ENCODE peak calls at places on chromosomes 4 and X, in six cellular contexts. E is activated CD4-positive, alpha-beta T cell treated with anti-CD3 and anti-CD28 coated beads, Interleukin-2, amount 50 U/mL, for 24 hours; P is kidney glomerular epithelial cell; I is AG04449; Z is NCI-H1092 treated with DMSO at 0.1 percent for 48 hours; G is NCI-H460. X is an unnamed sample.

GRCh38 chr4:31104033-31104432 is 383.9 kb downstream of the PCDH7 start:
- DNase-seq in G (no peak), P (no peak), I (no peak), E (no peak), Z (peak), X (no peak)

GRCh38 chr4:112060212-112060611 is 85.0 kb upstream of the FAM241A start:
- DNase-seq in I (no peak), P (peak), G (peak), E (no peak), Z (no peak), X (no peak)

GRCh38 chrX:47707031-47707780 is 48.2 kb upstream of the UXT start:
- DNase-seq in E (no peak), I (no peak), Z (no peak), P (no peak), G (no peak), X (no peak)

GRCh38 chr4:144575181-144575580 is 70.8 kb upstream of the HHIP start:
- DNase-seq in Z (peak), P (peak), E (no peak), G (no peak), I (no peak), X (no peak)

GRCh38 chr4:74317616-74318256 is 9.5 kb downstream of the EPGN start:
- DNase-seq in G (no peak), I (no peak), P (no peak), E (no peak), Z (no peak), X (no peak)

GRCh38 chr4:93502991-93503390 is 325.6 kb upstream of the ATOH1 start:
- DNase-seq in I (no peak), G (no peak), Z (no peak), P (no peak), E (no peak), X (no peak)

GRCh38 chr4:69830529-69831269 is 29.2 kb downstream of the SULT1E1 start:
- DNase-seq in E (no peak), Z (peak), G (no peak), P (peak), I (no peak), X (peak)

GRCh38 chr4:35559559-35560365 is 684.6 kb downstream of the ARAP2 start:
- DNase-seq in P (no peak), Z (no peak), I (no peak), E (no peak), G (no peak), X (no peak)

GRCh38 chrX:130139474-130140201 is 26.0 kb downstream of the AIFM1 start:
- DNase-seq in I (no peak), E (no peak), P (no peak), G (no peak), Z (no peak), X (no peak)

GRCh38 chr4:45385306-45385705 is 659.0 kb upstream of the GNPDA2 start:
- DNase-seq in G (no peak), E (no peak), I (no peak), Z (no peak), P (no peak), X (no peak)

GRCh38 chr4:55635760-55636621 is at the start of gene NMU:
- DNase-seq in P (no peak), Z (peak), E (no peak), I (no peak), G (peak), X (peak)

GRCh38 chr4:78768447-78769177 is 7.5 kb upstream of the BMP2K start:
- DNase-seq in G (no peak), Z (no peak), I (no peak), E (no peak), P (no peak), X (no peak)

GRCh38 chr4:154612472-154613414 is at the start of gene FGG:
- DNase-seq in P (no peak), I (no peak), Z (no peak), G (no peak), E (no peak), X (no peak)

GRCh38 chr4:15400911-15401671 is 26.7 kb upstream of the C1QTNF7 start:
- DNase-seq in I (peak), E (no peak), G (peak), Z (no peak), P (peak), X (no peak)

GRCh38 chrX:87167841-87168240 is 349.8 kb upstream of the KLHL4 start:
- DNase-seq in I (no peak), Z (no peak), P (no peak), E (no peak), G (no peak), X (no peak)

GRCh38 chrX:9231491-9231890 is 197.6 kb upstream of the FAM9B start:
- DNase-seq in G (no peak), P (peak), E (no peak), Z (no peak), I (no peak), X (peak)

GRCh38 chr4:56686537-56687231 is 5.6 kb upstream of the HOPX start:
- DNase-seq in Z (no peak), I (no peak), E (no peak), P (no peak), G (no peak), X (no peak)

GRCh38 chrX:119045884-119046283 is 26.9 kb upstream of the CT47C1 start:
- DNase-seq in Z (no peak), E (no peak), P (no peak), G (no peak), I (no peak), X (no peak)

GRCh38 chr4:109665783-109666455 is 37.3 kb downstream of the CASP6 start:
- DNase-seq in I (no peak), G (no peak), E (no peak), P (no peak), Z (peak), X (no peak)

GRCh38 chr4:127936974-127937373 is 28.0 kb downstream of the MFSD8 start:
- DNase-seq in E (no peak), Z (no peak), I (no peak), P (peak), G (no peak), X (no peak)

GRCh38 chr4:168177546-168178149 is 85.3 kb downstream of the ANXA10 start:
- DNase-seq in P (no peak), E (no peak), I (no peak), G (no peak), Z (no peak), X (no peak)

GRCh38 chrX:121987163-121987562 is 939.8 kb downstream of the GLUD2 start:
- DNase-seq in I (no peak), G (no peak), E (no peak), P (no peak), Z (no peak), X (no peak)

GRCh38 chrX:41796050-41796449 is 72.1 kb downstream of the GPR82 start:
- DNase-seq in Z (no peak), G (no peak), P (no peak), I (no peak), E (no peak), X (no peak)

GRCh38 chr4:76758996-76759395 is 138.9 kb downstream of the SOWAHB start:
- DNase-seq in E (no peak), Z (no peak), G (no peak), I (no peak), P (peak), X (no peak)

GRCh38 chrX:44314259-44314734 is 29.2 kb downstream of the EFHC2 start:
- DNase-seq in I (no peak), Z (no peak), P (no peak), G (no peak), E (no peak), X (no peak)

GRCh38 chr4:163263601-163264000 is 68.8 kb downstream of the NPY1R start:
- DNase-seq in G (no peak), E (no peak), I (no peak), Z (no peak), P (no peak), X (no peak)

GRCh38 chr4:146545102-146545501 is 23.4 kb upstream of the SLC10A7 start:
- DNase-seq in G (no peak), Z (peak), I (no peak), P (no peak), E (no peak), X (no peak)

GRCh38 chr4:79584902-79585301 is 176.9 kb upstream of the GK2 start:
- DNase-seq in I (no peak), E (no peak), Z (no peak), P (no peak), G (no peak), X (no peak)

X was measured in LoVo.